ENCODE peak calls at places on chromosomes 4 and X, in ten cellular contexts. H is type B pancreatic cell, Z is lower leg skin, L is cardiac fibroblast, U is natural killer cell, R is mesothelial cell of epicardium, Q is astrocyte of the spinal cord, G is breast epithelium, B is H9, W is A549. J is an unnamed sample.

GRCh38 chrX:101160001-101160400 is 59.6 kb upstream of the DRP2 start:
- DNase-seq in H (no peak), Z (no peak), L (no peak), U (no peak), R (no peak), Q (no peak), G (no peak), B (no peak), W (no peak), J (no peak)

GRCh38 chr4:107718351-107718965 is 1.6 kb downstream of the PAPSS1 start:
- DNase-seq in H (no peak), Z (no peak), L (no peak), U (no peak), R (no peak), Q (no peak), G (no peak), B (no peak), W (no peak), J (peak)

GRCh38 chr4:46586566-46586965 is 196.6 kb upstream of the GABRA2 start:
- DNase-seq in H (no peak), Z (no peak), L (no peak), U (no peak), R (no peak), Q (no peak), G (no peak), B (peak), W (no peak), J (no peak)

GRCh38 chr4:151744614-151745013 is 16.2 kb downstream of the GATB start:
- DNase-seq in H (no peak), Z (no peak), L (peak), U (no peak), R (no peak), Q (peak), G (no peak), B (no peak), W (peak), J (no peak)

GRCh38 chr4:2511645-2512131 is 24.8 kb upstream of the FAM193A start:
- DNase-seq in H (no peak), Z (no peak), L (no peak), U (no peak), R (no peak), Q (no peak), G (no peak), B (no peak), W (no peak), J (peak)

GRCh38 chr4:177573487-177573886 is 131.2 kb upstream of the AGA start:
- DNase-seq in H (no peak), Z (no peak), L (peak), U (no peak), R (no peak), Q (peak), G (no peak), B (no peak), W (peak), J (no peak)

GRCh38 chr4:132334081-132334480 is 815.0 kb upstream of the PCDH10 start:
- DNase-seq in H (no peak), Z (no peak), L (peak), U (no peak), R (no peak), Q (no peak), G (no peak), B (no peak), W (no peak), J (no peak)

GRCh38 chrX:41922125-41922521 is 1.2 kb downstream of the CASK start:
- DNase-seq in H (no peak), Z (no peak), L (peak), U (no peak), R (no peak), Q (peak), G (no peak), B (no peak), W (no peak), J (no peak)

GRCh38 chrX:126376465-126376864 is 176.1 kb downstream of the DCAF12L1 start:
- DNase-seq in H (no peak), Z (no peak), L (no peak), U (no peak), R (no peak), Q (no peak), G (no peak), B (no peak), W (no peak), J (no peak)

GRCh38 chr4:37758226-37758625 is 68.3 kb upstream of the PGM2 start:
- DNase-seq in H (no peak), Z (no peak), L (peak), U (no peak), R (no peak), Q (peak), G (no peak), B (no peak), W (no peak), J (no peak)

GRCh38 chr4:157702821-157703220 is 470.0 kb downstream of the GASK1B start:
- DNase-seq in H (no peak), Z (no peak), L (no peak), U (no peak), R (no peak), Q (no peak), G (no peak), B (no peak), W (no peak), J (no peak)

GRCh38 chrX:83508526-83509245 is 596 bp downstream of the POU3F4 start:
- DNase-seq in H (no peak), Z (no peak), L (no peak), U (no peak), R (no peak), Q (no peak), G (no peak), B (peak), W (no peak), J (no peak)

GRCh38 chrX:37603938-37604409 is 32.5 kb downstream of the LANCL3 start:
- DNase-seq in H (no peak), Z (no peak), L (no peak), U (no peak), R (no peak), Q (no peak), G (no peak), B (no peak), W (no peak), J (no peak)

GRCh38 chr4:1721666-1722550 is 587 bp downstream of the TACC3 start:
- DNase-seq in H (no peak), Z (no peak), L (no peak), U (no peak), R (no peak), Q (no peak), G (no peak), B (peak), W (no peak), J (peak)

GRCh38 chr4:26568446-26568994 is 15.4 kb upstream of the TBC1D19 start:
- DNase-seq in H (no peak), Z (no peak), L (peak), U (no peak), R (no peak), Q (peak), G (no peak), B (no peak), W (no peak), J (no peak)

GRCh38 chr4:150962245-150962644 is 52.8 kb downstream of the LRBA start:
- DNase-seq in H (no peak), Z (no peak), L (no peak), U (no peak), R (no peak), Q (no peak), G (no peak), B (no peak), W (no peak), J (no peak)

GRCh38 chrX:103253608-103254007 is 1.3 kb downstream of the TCEAL8 start:
- DNase-seq in H (no peak), Z (no peak), L (peak), U (no peak), R (no peak), Q (peak), G (no peak), B (no peak), W (no peak), J (no peak)

GRCh38 chr4:164383187-164384181 is 370.4 kb upstream of the SMIM31 start:
- DNase-seq in H (peak), Z (no peak), L (no peak), U (no peak), R (peak), Q (peak), G (no peak), B (peak), W (no peak), J (no peak)

GRCh38 chr4:86564795-86565194 is 29.3 kb upstream of the PTPN13 start:
- DNase-seq in H (no peak), Z (no peak), L (no peak), U (no peak), R (no peak), Q (no peak), G (no peak), B (no peak), W (no peak), J (peak)

GRCh38 chr4:157012296-157012695 is 40.7 kb upstream of the PDGFC start:
- DNase-seq in H (no peak), Z (no peak), L (no peak), U (no peak), R (no peak), Q (no peak), G (no peak), B (no peak), W (no peak), J (no peak)

GRCh38 chr4:145760961-145761929 is 81.3 kb downstream of the C4orf51 start:
- DNase-seq in H (no peak), Z (no peak), L (no peak), U (no peak), R (no peak), Q (no peak), G (no peak), B (no peak), W (no peak), J (no peak)

GRCh38 chr4:77220841-77221613 is 64.0 kb downstream of the CCNG2 start:
- DNase-seq in H (no peak), Z (peak), L (peak), U (no peak), R (no peak), Q (no peak), G (no peak), B (no peak), W (no peak), J (no peak)

GRCh38 chr4:111808174-111808573 is 337.1 kb upstream of the FAM241A start:
- DNase-seq in H (no peak), Z (no peak), L (no peak), U (no peak), R (no peak), Q (no peak), G (no peak), B (no peak), W (no peak), J (no peak)

DNA sequence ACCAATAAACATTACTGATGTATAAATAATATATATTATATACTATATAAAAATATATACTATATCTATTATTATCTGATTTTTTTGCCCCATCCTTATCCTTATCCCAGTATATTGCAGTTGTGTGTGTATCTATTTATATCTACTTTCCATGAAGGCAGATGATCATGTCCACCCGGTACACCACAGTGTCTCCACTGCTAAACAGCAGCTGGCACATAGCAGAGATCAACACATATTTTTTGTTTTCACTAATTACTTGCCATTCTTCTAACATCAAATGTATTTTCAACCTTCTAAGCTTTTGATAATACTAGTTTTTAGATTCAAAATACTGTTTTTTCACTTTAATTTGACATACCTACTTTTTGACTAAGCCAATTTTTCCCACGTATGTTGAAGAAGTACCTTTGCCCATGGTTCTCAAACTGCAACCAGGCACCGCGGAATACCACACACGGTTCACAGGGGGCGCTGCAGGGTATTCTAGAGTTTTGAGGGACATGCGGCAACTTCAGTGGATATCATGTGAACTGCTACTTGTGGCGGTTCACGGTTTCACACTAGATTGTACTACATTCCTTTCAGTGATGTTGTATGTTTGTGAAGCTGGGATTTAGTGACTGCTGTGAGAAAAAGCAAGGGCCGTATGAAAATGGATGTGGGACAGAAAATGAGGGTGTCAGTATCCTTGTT is 182.5 kb upstream of the NPY2R start:
- DNase-seq in H (no peak), Z (no peak), L (peak), U (no peak), R (no peak), Q (peak), G (no peak), B (peak), W (peak), J (no peak)
- TF ChIP-seq CTCF in H (peak), Z (no peak), L (peak), U (no peak), R (peak), Q (peak), G (no peak), B (peak), W (peak), J (peak)

DNA sequence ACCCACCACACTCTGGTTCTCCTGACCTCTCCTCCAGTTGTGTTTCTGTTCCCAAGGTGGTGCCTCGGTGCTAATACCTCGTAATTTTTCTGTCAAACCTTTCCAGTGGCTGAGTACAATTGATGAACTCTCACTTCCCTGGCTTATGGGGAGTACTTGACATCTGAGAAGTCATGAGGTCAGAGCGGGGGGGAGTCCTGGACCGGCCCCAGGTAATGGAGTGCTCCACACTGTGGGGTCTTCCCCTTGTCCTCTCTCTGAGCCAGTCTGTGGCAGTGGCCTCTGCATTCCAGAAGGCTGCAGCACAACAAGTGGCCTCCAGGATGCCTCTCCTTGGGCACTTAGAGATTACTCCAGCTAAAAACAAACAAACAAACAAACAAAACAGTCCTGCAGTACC is 122.5 kb upstream of the TRIM2 start:
- DNase-seq in H (no peak), Z (peak), L (no peak), U (no peak), R (no peak), Q (no peak), G (no peak), B (no peak), W (no peak), J (no peak)
- TF ChIP-seq CTCF in H (no peak), Z (no peak), L (no peak), U (no peak), R (no peak), Q (no peak), G (no peak), B (no peak), W (no peak), J (no peak)

DNA sequence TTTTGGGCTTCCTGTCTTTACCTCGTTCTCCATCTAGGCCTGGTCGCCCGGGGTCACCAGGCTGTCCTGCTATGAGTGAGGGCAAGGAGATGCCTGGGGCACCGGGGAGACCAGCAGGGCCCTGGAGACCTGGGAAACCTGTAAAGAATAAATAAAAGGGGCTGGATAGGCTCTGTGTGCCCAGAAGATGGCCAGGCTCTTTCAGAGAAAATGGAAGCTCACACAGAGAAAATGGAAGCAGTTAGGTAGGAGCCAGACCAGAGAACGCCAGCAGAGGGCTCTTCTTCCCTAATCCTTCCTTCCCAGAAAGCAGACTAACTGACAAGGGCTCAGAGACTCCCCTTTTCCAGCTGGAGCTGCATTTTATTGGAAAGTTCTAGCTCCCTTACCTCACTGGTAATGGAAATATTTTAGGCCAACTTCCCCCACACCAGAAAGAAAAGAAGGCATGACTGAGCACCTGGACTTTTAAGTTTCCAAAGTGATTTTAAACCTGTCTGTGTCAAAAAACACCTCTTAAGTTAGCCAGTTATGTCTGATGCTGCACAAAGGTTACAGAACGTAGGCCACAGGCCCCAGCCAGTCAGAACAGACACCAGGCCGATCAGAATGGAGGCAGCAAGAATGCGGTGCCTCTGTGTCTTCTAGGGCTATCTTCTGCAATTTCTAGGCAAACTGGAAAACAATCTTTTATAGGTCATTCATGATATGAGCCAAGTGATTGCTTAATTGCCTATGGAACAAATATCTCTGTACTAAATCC is 74.0 kb downstream of the ATG4A start:
- DNase-seq in H (no peak), Z (peak), L (peak), U (no peak), R (no peak), Q (peak), G (no peak), B (peak), W (peak), J (no peak)
- TF ChIP-seq CTCF in H (peak), Z (no peak), L (peak), U (no peak), R (no peak), Q (peak), G (no peak), B (peak), W (peak), J (no peak)

GRCh38 chr4:119039779-119040178 is 95.9 kb upstream of the MYOZ2 start:
- DNase-seq in H (no peak), Z (no peak), L (no peak), U (no peak), R (no peak), Q (no peak), G (no peak), B (peak), W (no peak), J (no peak)
- TF ChIP-seq CTCF in H (peak), Z (no peak), L (peak), U (no peak), R (no peak), Q (peak), G (no peak), B (peak), W (no peak), J (no peak)

GRCh38 chr4:15951781-15952180 is 11.2 kb downstream of the FGFBP2 start:
- DNase-seq in H (no peak), Z (no peak), L (no peak), U (no peak), R (no peak), Q (no peak), G (no peak), B (no peak), W (no peak), J (no peak)

GRCh38 chr4:15953625-15954024 is 9.3 kb downstream of the FGFBP2 start:
- DNase-seq in H (no peak), Z (no peak), L (no peak), U (no peak), R (no peak), Q (no peak), G (no peak), B (no peak), W (no peak), J (no peak)

GRCh38 chr4:15956179-15956850 is 6.7 kb downstream of the FGFBP2 start:
- DNase-seq in H (no peak), Z (peak), L (peak), U (peak), R (no peak), Q (peak), G (peak), B (peak), W (peak), J (peak)

GRCh38 chr4:15958562-15958961 is 4.4 kb downstream of the FGFBP2 start:
- DNase-seq in H (no peak), Z (no peak), L (no peak), U (peak), R (no peak), Q (no peak), G (no peak), B (no peak), W (no peak), J (no peak)

DNA sequence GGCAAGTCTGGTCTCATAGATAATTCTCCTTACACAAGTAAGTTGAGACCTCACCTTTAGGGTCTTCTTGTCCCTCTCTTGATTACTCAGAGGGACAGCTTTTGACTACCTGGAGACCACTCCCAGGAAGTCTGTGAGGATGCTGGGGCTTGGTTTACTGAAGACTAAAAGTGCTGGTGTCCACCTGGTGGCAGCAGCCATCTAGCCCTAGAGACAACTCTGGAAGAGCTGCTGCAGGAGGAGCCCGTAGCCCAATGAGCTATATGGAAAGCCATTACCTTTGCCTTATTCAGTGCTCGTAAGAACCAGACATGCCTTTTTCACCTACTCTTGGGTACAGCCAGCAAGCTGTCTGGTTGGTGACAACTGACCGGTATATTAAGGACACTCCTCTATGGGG is 7.3 kb downstream of the FGFBP2 start:
- DNase-seq in H (no peak), Z (no peak), L (peak), U (no peak), R (no peak), Q (peak), G (no peak), B (no peak), W (peak), J (no peak)
- TF ChIP-seq CTCF in H (no peak), Z (no peak), L (peak), U (no peak), R (no peak), Q (peak), G (no peak), B (no peak), W (no peak), J (peak)

GRCh38 chr4:128600410-128600809 is 209.1 kb upstream of the JADE1 start:
- DNase-seq in H (no peak), Z (no peak), L (peak), U (no peak), R (no peak), Q (peak), G (no peak), B (no peak), W (no peak), J (no peak)
- TF ChIP-seq CTCF in H (peak), Z (no peak), L (no peak), U (no peak), R (no peak), Q (no peak), G (no peak), B (no peak), W (no peak), J (no peak)

J was measured in GM13977.